ENCODE peak calls at places on chromosomes 7 and 10, in eight cellular contexts. Y, V, J, I, K, P, A and E are unnamed samples.

GRCh38 chr7:77197135-77197534 is 2.5 kb downstream of the FGL2 start:
- DNase-seq in Y (no peak), V (no peak), J (no peak), I (no peak), K (no peak), P (no peak), A (no peak), E (no peak)

GRCh38 chr10:69439350-69439739 is 11.9 kb upstream of the TSPAN15 start:
- DNase-seq in Y (no peak), V (peak), J (peak), I (no peak), K (no peak), P (peak), A (no peak), E (peak)

GRCh38 chr10:3401491-3401938 is 228.9 kb upstream of the PITRM1 start:
- DNase-seq in Y (no peak), V (peak), J (no peak), I (no peak), K (peak), P (peak), A (no peak), E (no peak)

GRCh38 chr10:57880441-57881301 is 387.0 kb downstream of the IPMK start:
- DNase-seq in Y (no peak), V (peak), J (peak), I (peak), K (no peak), P (peak), A (no peak), E (no peak)

GRCh38 chr10:78171633-78172032 is 138.0 kb downstream of the RPS24 start:
- DNase-seq in Y (no peak), V (no peak), J (no peak), I (no peak), K (no peak), P (no peak), A (peak), E (peak)

GRCh38 chr7:495761-496321 is 23.8 kb downstream of the PDGFA start:
- DNase-seq in Y (no peak), V (no peak), J (no peak), I (no peak), K (no peak), P (no peak), A (no peak), E (no peak)

GRCh38 chr10:23368816-23369640 is 24.4 kb upstream of the C10orf67 start:
- DNase-seq in Y (no peak), V (no peak), J (no peak), I (no peak), K (no peak), P (peak), A (no peak), E (no peak)

GRCh38 chr7:88927-89921 is 103.1 kb upstream of the FAM20C start:
- DNase-seq in Y (peak), V (peak), J (peak), I (no peak), K (no peak), P (peak), A (no peak), E (no peak)

GRCh38 chr10:132701099-132701845 is 84.7 kb downstream of the NKX6-2 start:
- DNase-seq in Y (peak), V (no peak), J (no peak), I (no peak), K (no peak), P (no peak), A (no peak), E (no peak)

GRCh38 chr10:83801983-83802382 is 337.3 kb upstream of the GHITM start:
- DNase-seq in Y (no peak), V (peak), J (no peak), I (no peak), K (no peak), P (no peak), A (no peak), E (peak)

GRCh38 chr10:113420057-113420732 is 132.7 kb upstream of the HABP2 start:
- DNase-seq in Y (no peak), V (no peak), J (no peak), I (no peak), K (no peak), P (no peak), A (no peak), E (no peak)

GRCh38 chr7:7510814-7511213 is 24.9 kb downstream of the COL28A1 start:
- DNase-seq in Y (no peak), V (no peak), J (no peak), I (no peak), K (no peak), P (no peak), A (no peak), E (no peak)

GRCh38 chr7:117728858-117729257 is 144.4 kb downstream of the CTTNBP2 start:
- DNase-seq in Y (no peak), V (no peak), J (no peak), I (peak), K (no peak), P (peak), A (no peak), E (peak)

GRCh38 chr7:55524558-55525310 is 47.6 kb downstream of the VOPP1 start:
- DNase-seq in Y (no peak), V (no peak), J (no peak), I (no peak), K (no peak), P (no peak), A (no peak), E (peak)

GRCh38 chr10:93083743-93084539 is 10.2 kb downstream of the CYP26A1 start:
- DNase-seq in Y (no peak), V (no peak), J (no peak), I (no peak), K (no peak), P (no peak), A (no peak), E (no peak)

GRCh38 chr10:71970869-71971268 is 6.7 kb downstream of the CHST3 start:
- DNase-seq in Y (no peak), V (no peak), J (peak), I (no peak), K (no peak), P (no peak), A (no peak), E (no peak)

GRCh38 chr7:84040365-84040764 is 154.2 kb downstream of the SEMA3A start:
- DNase-seq in Y (no peak), V (no peak), J (no peak), I (peak), K (no peak), P (no peak), A (no peak), E (peak)

GRCh38 chr10:7406712-7407333 is 4.0 kb downstream of the SFMBT2 start:
- DNase-seq in Y (no peak), V (no peak), J (no peak), I (peak), K (no peak), P (no peak), A (no peak), E (no peak)

GRCh38 chr7:50296799-50297198 is 7.7 kb upstream of the IKZF1 start:
- DNase-seq in Y (no peak), V (no peak), J (no peak), I (no peak), K (no peak), P (no peak), A (no peak), E (no peak)

GRCh38 chr10:117138838-117139580 is 939 bp upstream of the VAX1 start:
- DNase-seq in Y (no peak), V (no peak), J (no peak), I (peak), K (no peak), P (no peak), A (no peak), E (peak)

GRCh38 chr7:103140061-103140460 is 8.8 kb downstream of the NAPEPLD start:
- DNase-seq in Y (no peak), V (no peak), J (no peak), I (no peak), K (no peak), P (no peak), A (no peak), E (no peak)

GRCh38 chr7:36315309-36315948 is 74.2 kb upstream of the ANLN start:
- DNase-seq in Y (no peak), V (peak), J (no peak), I (peak), K (no peak), P (no peak), A (no peak), E (peak)

GRCh38 chr10:119375574-119376265 is 166.8 kb downstream of the RGS10 start:
- DNase-seq in Y (no peak), V (peak), J (no peak), I (peak), K (no peak), P (peak), A (no peak), E (peak)

GRCh38 chr7:20236790-20237189 is 19.6 kb upstream of the MACC1 start:
- DNase-seq in Y (no peak), V (no peak), J (peak), I (no peak), K (no peak), P (peak), A (no peak), E (no peak)

GRCh38 chr7:6250364-6250833 is 22.0 kb downstream of the CYTH3 start:
- DNase-seq in Y (no peak), V (peak), J (peak), I (no peak), K (no peak), P (no peak), A (no peak), E (no peak)

GRCh38 chr10:109956454-109957091 is 33.3 kb upstream of the XPNPEP1 start:
- DNase-seq in Y (no peak), V (peak), J (no peak), I (peak), K (no peak), P (peak), A (peak), E (peak)

GRCh38 chr7:8627322-8627721 is 193.9 kb downstream of the NXPH1 start:
- DNase-seq in Y (no peak), V (no peak), J (no peak), I (peak), K (no peak), P (no peak), A (no peak), E (peak)

GRCh38 chr7:38169862-38170261 is 8.2 kb upstream of the STARD3NL start:
- DNase-seq in Y (peak), V (peak), J (peak), I (peak), K (no peak), P (peak), A (no peak), E (no peak)

GRCh38 chr10:59894114-59894513 is 12.2 kb downstream of the CCDC6 start:
- DNase-seq in Y (no peak), V (peak), J (peak), I (no peak), K (peak), P (peak), A (no peak), E (peak)

GRCh38 chr10:114400091-114400490 is 4.2 kb downstream of the AFAP1L2 start:
- DNase-seq in Y (no peak), V (no peak), J (no peak), I (peak), K (no peak), P (no peak), A (no peak), E (no peak)

GRCh38 chr7:68472688-68473087 is 1125.6 kb upstream of the AUTS2 start:
- DNase-seq in Y (no peak), V (no peak), J (no peak), I (no peak), K (no peak), P (no peak), A (no peak), E (no peak)

GRCh38 chr7:108234981-108235450 is 104.9 kb upstream of the LAMB4 start:
- DNase-seq in Y (no peak), V (no peak), J (no peak), I (no peak), K (no peak), P (no peak), A (no peak), E (no peak)

GRCh38 chr10:11134411-11134810 is 116.7 kb downstream of the CELF2 start:
- DNase-seq in Y (no peak), V (no peak), J (no peak), I (no peak), K (no peak), P (no peak), A (no peak), E (no peak)

GRCh38 chr10:19563424-19564141 is 252.6 kb upstream of the PLXDC2 start:
- DNase-seq in Y (no peak), V (no peak), J (no peak), I (no peak), K (no peak), P (no peak), A (no peak), E (no peak)

GRCh38 chr7:138746073-138746472 is 44.9 kb upstream of the SVOPL start:
- DNase-seq in Y (no peak), V (no peak), J (no peak), I (no peak), K (no peak), P (no peak), A (no peak), E (no peak)

GRCh38 chr7:35253680-35254495 is at the start of gene TBX20:
- DNase-seq in Y (no peak), V (no peak), J (no peak), I (peak), K (peak), P (no peak), A (no peak), E (peak)

GRCh38 chr10:132616995-132617780 is 79.6 kb downstream of the INPP5A start:
- DNase-seq in Y (no peak), V (no peak), J (no peak), I (no peak), K (no peak), P (no peak), A (no peak), E (no peak)

GRCh38 chr10:111128331-111129167 is 51.7 kb downstream of the ADRA2A start:
- DNase-seq in Y (no peak), V (peak), J (no peak), I (peak), K (no peak), P (peak), A (no peak), E (peak)